ENCODE peak calls at places on chromosomes 5 and 9, in four cellular contexts. One of them, this sample, is unnamed.

GRCh38 chr5:73722224-73722623 is 96.2 kb downstream of the ARHGEF28 start:
- DNase-seq in lower lobe of right lung: no peak
- DNase-seq in CD4-positive, CD25-positive, alpha-beta regulatory T cell: no peak
- DNase-seq in naive thymus-derived CD4-positive, alpha-beta T cell: no peak
- DNase-seq in this sample: no peak

GRCh38 chr5:94830520-94830919 is 212.1 kb downstream of the SLF1 start:
- DNase-seq in lower lobe of right lung: no peak
- DNase-seq in CD4-positive, CD25-positive, alpha-beta regulatory T cell: peak; percentile 40
- DNase-seq in naive thymus-derived CD4-positive, alpha-beta T cell: no peak
- DNase-seq in this sample: no peak

GRCh38 chr5:170283296-170283695 is 14.3 kb downstream of the LCP2 start:
- DNase-seq in lower lobe of right lung: no peak
- DNase-seq in CD4-positive, CD25-positive, alpha-beta regulatory T cell: no peak
- DNase-seq in naive thymus-derived CD4-positive, alpha-beta T cell: no peak
- DNase-seq in this sample: no peak

GRCh38 chr5:138305797-138306196 is 25.8 kb downstream of the CDC25C start:
- DNase-seq in lower lobe of right lung: no peak
- DNase-seq in CD4-positive, CD25-positive, alpha-beta regulatory T cell: no peak
- DNase-seq in naive thymus-derived CD4-positive, alpha-beta T cell: no peak
- DNase-seq in this sample: no peak

GRCh38 chr5:112776301-112776856 is 38.7 kb downstream of the APC start:
- DNase-seq in lower lobe of right lung: no peak
- DNase-seq in CD4-positive, CD25-positive, alpha-beta regulatory T cell: no peak
- DNase-seq in naive thymus-derived CD4-positive, alpha-beta T cell: no peak
- DNase-seq in this sample: no peak

GRCh38 chr5:154654484-154655375 is 100.4 kb upstream of the LARP1 start:
- DNase-seq in lower lobe of right lung: no peak
- DNase-seq in CD4-positive, CD25-positive, alpha-beta regulatory T cell: no peak
- DNase-seq in naive thymus-derived CD4-positive, alpha-beta T cell: no peak
- DNase-seq in this sample: no peak

GRCh38 chr5:142441638-142442037 is 116.8 kb upstream of the SPRY4 start:
- DNase-seq in lower lobe of right lung: no peak
- DNase-seq in CD4-positive, CD25-positive, alpha-beta regulatory T cell: peak; percentile 30
- DNase-seq in naive thymus-derived CD4-positive, alpha-beta T cell: peak; percentile 31
- DNase-seq in this sample: no peak

GRCh38 chr5:81393783-81394718 is at the start of gene ACOT12:
- DNase-seq in lower lobe of right lung: peak; percentile 41
- DNase-seq in CD4-positive, CD25-positive, alpha-beta regulatory T cell: no peak
- DNase-seq in naive thymus-derived CD4-positive, alpha-beta T cell: no peak
- DNase-seq in this sample: no peak

GRCh38 chr9:27353405-27354229 is 56.7 kb upstream of the EQTN start:
- DNase-seq in lower lobe of right lung: no peak
- DNase-seq in CD4-positive, CD25-positive, alpha-beta regulatory T cell: no peak
- DNase-seq in naive thymus-derived CD4-positive, alpha-beta T cell: no peak
- DNase-seq in this sample: no peak

GRCh38 chr9:115118471-115119156 is 657 bp upstream of the TNC start:
- DNase-seq in lower lobe of right lung: peak; percentile 60
- DNase-seq in CD4-positive, CD25-positive, alpha-beta regulatory T cell: no peak
- DNase-seq in naive thymus-derived CD4-positive, alpha-beta T cell: no peak
- DNase-seq in this sample: no peak

GRCh38 chr5:74639538-74640449 is 734 bp downstream of the ENC1 start:
- DNase-seq in lower lobe of right lung: peak; percentile 70
- DNase-seq in CD4-positive, CD25-positive, alpha-beta regulatory T cell: peak; percentile 34
- DNase-seq in naive thymus-derived CD4-positive, alpha-beta T cell: no peak
- DNase-seq in this sample: peak; percentile 16

GRCh38 chr5:56076486-56076885 is 81.7 kb upstream of the IL6ST start:
- DNase-seq in lower lobe of right lung: no peak
- DNase-seq in CD4-positive, CD25-positive, alpha-beta regulatory T cell: no peak
- DNase-seq in naive thymus-derived CD4-positive, alpha-beta T cell: no peak
- DNase-seq in this sample: no peak

GRCh38 chr5:55625913-55626312 is 86.2 kb downstream of the SLC38A9 start:
- DNase-seq in lower lobe of right lung: no peak
- DNase-seq in CD4-positive, CD25-positive, alpha-beta regulatory T cell: no peak
- DNase-seq in naive thymus-derived CD4-positive, alpha-beta T cell: no peak
- DNase-seq in this sample: no peak

GRCh38 chr5:101626572-101626971 is 669.5 kb downstream of the SLCO4C1 start:
- DNase-seq in lower lobe of right lung: no peak
- DNase-seq in CD4-positive, CD25-positive, alpha-beta regulatory T cell: no peak
- DNase-seq in naive thymus-derived CD4-positive, alpha-beta T cell: no peak
- DNase-seq in this sample: no peak

GRCh38 chr5:132074772-132075718 is 1.5 kb downstream of the CSF2 start:
- DNase-seq in lower lobe of right lung: peak; percentile 90
- DNase-seq in CD4-positive, CD25-positive, alpha-beta regulatory T cell: peak; percentile 30
- DNase-seq in naive thymus-derived CD4-positive, alpha-beta T cell: no peak
- DNase-seq in this sample: no peak

GRCh38 chr5:40991168-40991980 is 79.8 kb downstream of the MROH2B start:
- DNase-seq in lower lobe of right lung: no peak
- DNase-seq in CD4-positive, CD25-positive, alpha-beta regulatory T cell: no peak
- DNase-seq in naive thymus-derived CD4-positive, alpha-beta T cell: no peak
- DNase-seq in this sample: no peak

GRCh38 chr5:22892441-22892840 is 39.3 kb upstream of the CDH12 start:
- DNase-seq in lower lobe of right lung: no peak
- DNase-seq in CD4-positive, CD25-positive, alpha-beta regulatory T cell: no peak
- DNase-seq in naive thymus-derived CD4-positive, alpha-beta T cell: no peak
- DNase-seq in this sample: no peak

GRCh38 chr9:77944556-77945261 is 86.9 kb downstream of the GNAQ start:
- DNase-seq in lower lobe of right lung: peak; percentile 66
- DNase-seq in CD4-positive, CD25-positive, alpha-beta regulatory T cell: peak; percentile 69
- DNase-seq in naive thymus-derived CD4-positive, alpha-beta T cell: peak; percentile 31
- DNase-seq in this sample: peak; percentile 11

GRCh38 chr5:16457853-16458252 is 7.7 kb downstream of the ZNF622 start:
- DNase-seq in lower lobe of right lung: no peak
- DNase-seq in CD4-positive, CD25-positive, alpha-beta regulatory T cell: no peak
- DNase-seq in naive thymus-derived CD4-positive, alpha-beta T cell: no peak
- DNase-seq in this sample: no peak

GRCh38 chr5:72107874-72108199 is 562 bp downstream of the MAP1B start:
- DNase-seq in lower lobe of right lung: no peak
- DNase-seq in CD4-positive, CD25-positive, alpha-beta regulatory T cell: peak; percentile 3
- DNase-seq in naive thymus-derived CD4-positive, alpha-beta T cell: no peak
- DNase-seq in this sample: no peak

GRCh38 chr5:14258840-14259239 is 115.7 kb downstream of the TRIO start:
- DNase-seq in lower lobe of right lung: no peak
- DNase-seq in CD4-positive, CD25-positive, alpha-beta regulatory T cell: no peak
- DNase-seq in naive thymus-derived CD4-positive, alpha-beta T cell: no peak
- DNase-seq in this sample: no peak

GRCh38 chr9:135332516-135332915 is 147.1 kb upstream of the PPP1R26 start:
- DNase-seq in lower lobe of right lung: no peak
- DNase-seq in CD4-positive, CD25-positive, alpha-beta regulatory T cell: no peak
- DNase-seq in naive thymus-derived CD4-positive, alpha-beta T cell: no peak
- DNase-seq in this sample: no peak

GRCh38 chr9:135330685-135331590 is 148.6 kb upstream of the PPP1R26 start:
- DNase-seq in lower lobe of right lung: no peak
- DNase-seq in CD4-positive, CD25-positive, alpha-beta regulatory T cell: no peak
- DNase-seq in naive thymus-derived CD4-positive, alpha-beta T cell: no peak
- DNase-seq in this sample: no peak

GRCh38 chr9:135329571-135330306 is 149.8 kb upstream of the PPP1R26 start:
- DNase-seq in lower lobe of right lung: no peak
- DNase-seq in CD4-positive, CD25-positive, alpha-beta regulatory T cell: no peak
- DNase-seq in naive thymus-derived CD4-positive, alpha-beta T cell: no peak
- DNase-seq in this sample: no peak

GRCh38 chr9:135328485-135329417 is 150.8 kb upstream of the PPP1R26 start:
- DNase-seq in lower lobe of right lung: peak; percentile 33
- DNase-seq in CD4-positive, CD25-positive, alpha-beta regulatory T cell: no peak
- DNase-seq in naive thymus-derived CD4-positive, alpha-beta T cell: no peak
- DNase-seq in this sample: no peak

DNA sequence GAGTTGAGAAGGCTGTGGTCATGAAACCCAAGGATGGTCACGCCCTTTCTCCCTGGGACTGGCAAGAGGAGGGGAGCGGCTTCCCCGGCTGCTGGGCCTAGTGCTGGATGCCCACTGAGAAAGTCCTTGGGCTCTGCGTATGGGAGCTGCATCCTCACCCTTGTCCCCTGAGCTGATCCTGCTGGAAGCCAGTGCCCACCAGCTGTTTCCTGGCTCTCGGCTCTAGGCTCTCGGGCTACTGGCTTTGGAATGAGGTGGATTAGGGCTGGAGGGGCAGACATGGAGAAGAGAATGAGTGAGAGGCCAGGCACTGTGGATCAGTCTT is 149.3 kb upstream of the PPP1R26 start:
- DNase-seq in lower lobe of right lung: no peak
- DNase-seq in CD4-positive, CD25-positive, alpha-beta regulatory T cell: no peak
- DNase-seq in naive thymus-derived CD4-positive, alpha-beta T cell: no peak
- DNase-seq in this sample: no peak
- H3K9me3 ChIP-seq in lower lobe of right lung: no peaks in the 10 kb centered on the region
- H3K9me3 ChIP-seq in CD4-positive, CD25-positive, alpha-beta regulatory T cell: no peaks in the 10 kb centered on the region
- H3K9me3 ChIP-seq in naive thymus-derived CD4-positive, alpha-beta T cell: no peaks in the 10 kb centered on the region
- H3K9me3 ChIP-seq in this sample: no peaks in the 10 kb centered on the region

GRCh38 chr5:134534058-134534725 is 8.7 kb downstream of the JADE2 start:
- DNase-seq in lower lobe of right lung: no peak
- DNase-seq in CD4-positive, CD25-positive, alpha-beta regulatory T cell: no peak
- DNase-seq in naive thymus-derived CD4-positive, alpha-beta T cell: no peak
- DNase-seq in this sample: no peak
- H3K4me1 ChIP-seq in lower lobe of right lung: peaks cover 50% of the 10 kb centered on the region
- H3K4me1 ChIP-seq in CD4-positive, CD25-positive, alpha-beta regulatory T cell: peaks cover 79% of the 10 kb centered on the region
- H3K4me1 ChIP-seq in naive thymus-derived CD4-positive, alpha-beta T cell: peaks cover 65% of the 10 kb centered on the region
- H3K4me1 ChIP-seq in this sample: peaks cover 84% of the 10 kb centered on the region

GRCh38 chr5:27590503-27590902 is 552.1 kb upstream of the CDH9 start:
- DNase-seq in lower lobe of right lung: peak; percentile 28
- DNase-seq in CD4-positive, CD25-positive, alpha-beta regulatory T cell: no peak
- DNase-seq in naive thymus-derived CD4-positive, alpha-beta T cell: no peak
- DNase-seq in this sample: no peak
- H3K9me3 ChIP-seq in lower lobe of right lung: no peaks in the 10 kb centered on the region
- H3K9me3 ChIP-seq in CD4-positive, CD25-positive, alpha-beta regulatory T cell: no peaks in the 10 kb centered on the region
- H3K9me3 ChIP-seq in naive thymus-derived CD4-positive, alpha-beta T cell: no peaks in the 10 kb centered on the region
- H3K9me3 ChIP-seq in this sample: no peaks in the 10 kb centered on the region

DNA sequence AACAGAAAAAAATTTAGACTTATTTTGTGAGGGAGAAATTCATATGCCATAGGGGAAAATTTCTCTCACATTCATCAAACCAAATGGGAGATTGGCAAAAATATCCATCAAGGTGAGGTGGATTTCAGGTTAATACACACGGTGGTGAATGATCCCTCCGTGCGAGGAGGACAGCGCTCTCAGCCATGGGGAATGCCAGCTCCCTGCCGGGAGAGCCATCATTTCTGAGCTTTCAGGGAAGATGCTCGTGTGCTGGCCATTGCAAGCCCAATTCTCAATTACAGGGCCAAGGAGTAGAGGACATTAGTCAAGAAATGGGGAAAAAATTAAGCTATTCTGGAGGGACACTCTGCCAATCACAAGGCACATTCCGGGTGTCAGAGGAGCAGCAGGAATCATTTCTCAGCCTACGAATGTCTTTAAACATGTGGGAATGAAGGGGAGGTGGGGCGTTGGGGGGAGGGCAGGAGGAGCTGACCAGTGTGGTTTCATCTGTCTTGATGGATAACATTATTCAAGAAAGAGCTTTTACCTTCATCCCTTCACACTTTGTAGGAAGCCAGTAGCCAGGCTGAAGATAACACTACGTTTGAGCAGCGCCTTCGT is 165.5 kb downstream of the DAB2IP start:
- DNase-seq in lower lobe of right lung: no peak
- DNase-seq in CD4-positive, CD25-positive, alpha-beta regulatory T cell: no peak
- DNase-seq in naive thymus-derived CD4-positive, alpha-beta T cell: no peak
- DNase-seq in this sample: no peak
- H3K4me1 ChIP-seq in lower lobe of right lung: no peaks in the 10 kb centered on the region
- H3K4me1 ChIP-seq in CD4-positive, CD25-positive, alpha-beta regulatory T cell: no peaks in the 10 kb centered on the region
- H3K4me1 ChIP-seq in naive thymus-derived CD4-positive, alpha-beta T cell: no peaks in the 10 kb centered on the region
- H3K4me1 ChIP-seq in this sample: no peaks in the 10 kb centered on the region

GRCh38 chr5:44402084-44402483 is 12.9 kb upstream of the FGF10 start:
- DNase-seq in lower lobe of right lung: no peak
- DNase-seq in CD4-positive, CD25-positive, alpha-beta regulatory T cell: no peak
- DNase-seq in naive thymus-derived CD4-positive, alpha-beta T cell: no peak
- DNase-seq in this sample: no peak
- H3K9me3 ChIP-seq in lower lobe of right lung: no peaks in the 10 kb centered on the region
- H3K9me3 ChIP-seq in CD4-positive, CD25-positive, alpha-beta regulatory T cell: no peaks in the 10 kb centered on the region
- H3K9me3 ChIP-seq in naive thymus-derived CD4-positive, alpha-beta T cell: no peaks in the 10 kb centered on the region
- H3K9me3 ChIP-seq in this sample: no peaks in the 10 kb centered on the region

GRCh38 chr5:176541338-176542134 is 4.3 kb upstream of the RNF44 start:
- DNase-seq in lower lobe of right lung: peak; percentile 85
- DNase-seq in CD4-positive, CD25-positive, alpha-beta regulatory T cell: peak; percentile 88
- DNase-seq in naive thymus-derived CD4-positive, alpha-beta T cell: peak; percentile 80
- DNase-seq in this sample: peak; percentile 82

GRCh38 chr5:176543428-176544182 is 5.5 kb upstream of the CDHR2 start:
- DNase-seq in lower lobe of right lung: peak; percentile 87
- DNase-seq in CD4-positive, CD25-positive, alpha-beta regulatory T cell: peak; percentile 92
- DNase-seq in naive thymus-derived CD4-positive, alpha-beta T cell: peak; percentile 70
- DNase-seq in this sample: peak; percentile 79

GRCh38 chr5:176540956-176541337 is 3.7 kb upstream of the RNF44 start:
- DNase-seq in lower lobe of right lung: no peak
- DNase-seq in CD4-positive, CD25-positive, alpha-beta regulatory T cell: no peak
- DNase-seq in naive thymus-derived CD4-positive, alpha-beta T cell: no peak
- DNase-seq in this sample: no peak

GRCh38 chr5:176542135-176542595 is 5.0 kb upstream of the RNF44 start:
- DNase-seq in lower lobe of right lung: no peak
- DNase-seq in CD4-positive, CD25-positive, alpha-beta regulatory T cell: peak; percentile 81
- DNase-seq in naive thymus-derived CD4-positive, alpha-beta T cell: peak; percentile 65
- DNase-seq in this sample: peak; percentile 62

DNA sequence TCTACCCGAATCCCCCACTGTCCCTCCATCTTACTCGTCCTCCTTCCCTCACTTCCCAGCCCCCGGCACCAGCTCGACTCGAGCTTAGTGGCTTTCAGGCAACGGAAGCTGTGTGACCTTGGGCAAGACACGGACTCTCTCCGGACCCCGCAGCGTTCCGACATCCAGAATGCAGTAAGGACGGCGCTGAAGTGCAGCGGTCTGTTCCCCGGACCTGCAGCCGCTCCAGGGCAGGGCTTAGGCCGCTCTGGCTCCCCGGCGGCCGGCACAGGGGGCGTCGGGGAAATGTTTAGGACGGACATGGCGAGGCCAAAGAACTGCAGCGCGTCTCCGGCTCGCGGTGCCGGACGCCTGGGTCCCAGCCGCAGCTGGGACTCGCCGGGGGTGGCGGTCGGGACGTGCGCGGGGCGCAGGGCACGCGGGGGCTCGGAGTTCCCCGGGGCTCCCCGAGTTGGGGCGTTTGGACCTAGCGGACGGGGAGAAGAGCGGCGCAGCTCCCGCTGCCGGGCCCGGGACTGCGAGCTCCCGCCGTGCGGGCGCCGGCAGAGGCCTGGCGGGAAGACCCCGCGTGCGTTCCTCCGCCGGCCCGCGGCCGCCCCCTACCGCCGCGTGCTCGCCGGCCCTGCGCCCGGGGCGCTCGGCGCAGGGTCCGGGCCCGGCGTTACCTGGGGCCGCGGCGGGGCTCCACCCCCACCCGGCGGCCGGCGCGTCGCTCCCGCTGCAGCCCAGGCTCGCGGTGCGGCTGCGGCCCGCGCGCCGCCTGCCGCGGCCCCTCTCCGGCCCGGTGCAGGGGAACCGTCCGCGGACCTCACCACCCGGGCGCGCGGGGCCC is 5.6 kb upstream of the RNF44 start:
- DNase-seq in lower lobe of right lung: no peak
- DNase-seq in CD4-positive, CD25-positive, alpha-beta regulatory T cell: peak; percentile 58
- DNase-seq in naive thymus-derived CD4-positive, alpha-beta T cell: no peak
- DNase-seq in this sample: no peak
- H3K4me1 ChIP-seq in lower lobe of right lung: peaks cover 47% of the 10 kb centered on the region
- H3K4me1 ChIP-seq in CD4-positive, CD25-positive, alpha-beta regulatory T cell: peaks cover 66% of the 10 kb centered on the region
- H3K4me1 ChIP-seq in naive thymus-derived CD4-positive, alpha-beta T cell: peaks cover 50% of the 10 kb centered on the region
- H3K4me1 ChIP-seq in this sample: peaks cover 71% of the 10 kb centered on the region

GRCh38 chr5:181024245-181025029 is 15.6 kb upstream of the BTNL9 start:
- DNase-seq in lower lobe of right lung: no peak
- DNase-seq in CD4-positive, CD25-positive, alpha-beta regulatory T cell: no peak
- DNase-seq in naive thymus-derived CD4-positive, alpha-beta T cell: no peak
- DNase-seq in this sample: no peak
- H3K9me3 ChIP-seq in lower lobe of right lung: peaks cover 12% of the 10 kb centered on the region
- H3K9me3 ChIP-seq in CD4-positive, CD25-positive, alpha-beta regulatory T cell: peaks cover 24% of the 10 kb centered on the region
- H3K9me3 ChIP-seq in naive thymus-derived CD4-positive, alpha-beta T cell: no peaks in the 10 kb centered on the region
- H3K9me3 ChIP-seq in this sample: no peaks in the 10 kb centered on the region

GRCh38 chr9:113568481-113569321 is 105.2 kb downstream of the RGS3 start:
- DNase-seq in lower lobe of right lung: no peak
- DNase-seq in CD4-positive, CD25-positive, alpha-beta regulatory T cell: no peak
- DNase-seq in naive thymus-derived CD4-positive, alpha-beta T cell: no peak
- DNase-seq in this sample: no peak
- H3K4me1 ChIP-seq in lower lobe of right lung: peaks cover 59% of the 10 kb centered on the region
- H3K4me1 ChIP-seq in CD4-positive, CD25-positive, alpha-beta regulatory T cell: no peaks in the 10 kb centered on the region
- H3K4me1 ChIP-seq in naive thymus-derived CD4-positive, alpha-beta T cell: no peaks in the 10 kb centered on the region
- H3K4me1 ChIP-seq in this sample: peaks cover 8% of the 10 kb centered on the region

GRCh38 chr5:85484982-85485574 is 1100.4 kb upstream of the EDIL3 start:
- DNase-seq in lower lobe of right lung: no peak
- DNase-seq in CD4-positive, CD25-positive, alpha-beta regulatory T cell: no peak
- DNase-seq in naive thymus-derived CD4-positive, alpha-beta T cell: no peak
- DNase-seq in this sample: no peak
- H3K9me3 ChIP-seq in lower lobe of right lung: peaks cover 4% of the 10 kb centered on the region
- H3K9me3 ChIP-seq in CD4-positive, CD25-positive, alpha-beta regulatory T cell: peaks cover 3% of the 10 kb centered on the region
- H3K9me3 ChIP-seq in naive thymus-derived CD4-positive, alpha-beta T cell: no peaks in the 10 kb centered on the region
- H3K9me3 ChIP-seq in this sample: no peaks in the 10 kb centered on the region

This sample was measured in CD4-positive, alpha-beta memory T cell.